ENCODE peak calls at places on chromosomes 7 and 10, in six cellular contexts. One of them, this sample, is unnamed. For H3K4me1, the result is how much of the 10 kb centered on the place peaks cover.

GRCh38 chr7:128394904-128395496 is 14.8 kb downstream of the IMPDH1 start:
- DNase-seq in GM23248: no peak
- DNase-seq in adrenal gland: no peak
- DNase-seq in lower lobe of right lung: no peak
- DNase-seq in astrocyte: no peak
- DNase-seq in thoracic aorta: no peak
- DNase-seq in this sample: no peak

GRCh38 chr10:14296081-14296709 is 34.5 kb downstream of the FRMD4A start:
- DNase-seq in GM23248: no peak
- DNase-seq in thoracic aorta: no peak
- DNase-seq in lower lobe of right lung: no peak
- DNase-seq in adrenal gland: no peak
- DNase-seq in astrocyte: peak
- DNase-seq in this sample: no peak

GRCh38 chr7:2723138-2723850 is 35.3 kb downstream of the AMZ1 start:
- DNase-seq in adrenal gland: no peak
- DNase-seq in GM23248: no peak
- DNase-seq in thoracic aorta: no peak
- DNase-seq in astrocyte: no peak
- DNase-seq in lower lobe of right lung: peak
- DNase-seq in this sample: peak

GRCh38 chr10:50892467-50892866 is 7.0 kb upstream of the A1CF start:
- DNase-seq in GM23248: no peak
- DNase-seq in thoracic aorta: no peak
- DNase-seq in astrocyte: no peak
- DNase-seq in adrenal gland: no peak
- DNase-seq in lower lobe of right lung: no peak
- DNase-seq in this sample: no peak

GRCh38 chr7:32583791-32584190 is 88.5 kb downstream of the AVL9 start:
- DNase-seq in adrenal gland: no peak
- DNase-seq in lower lobe of right lung: no peak
- DNase-seq in astrocyte: peak
- DNase-seq in GM23248: peak
- DNase-seq in thoracic aorta: no peak
- DNase-seq in this sample: no peak

GRCh38 chr7:134932707-134933370 is 53.5 kb upstream of the AGBL3 start:
- DNase-seq in thoracic aorta: peak
- DNase-seq in astrocyte: peak
- DNase-seq in lower lobe of right lung: no peak
- DNase-seq in adrenal gland: peak
- DNase-seq in GM23248: no peak
- DNase-seq in this sample: no peak

GRCh38 chr7:47327698-47328391 is 254.1 kb downstream of the TNS3 start:
- DNase-seq in astrocyte: peak
- DNase-seq in lower lobe of right lung: peak
- DNase-seq in GM23248: peak
- DNase-seq in adrenal gland: peak
- DNase-seq in thoracic aorta: peak
- DNase-seq in this sample: no peak

GRCh38 chr7:43462836-43463235 is 120.1 kb upstream of the STK17A start:
- DNase-seq in astrocyte: no peak
- DNase-seq in GM23248: peak
- DNase-seq in adrenal gland: no peak
- DNase-seq in thoracic aorta: no peak
- DNase-seq in lower lobe of right lung: no peak
- DNase-seq in this sample: no peak

GRCh38 chr7:43303740-43304241 is 191.3 kb downstream of the HECW1 start:
- DNase-seq in lower lobe of right lung: no peak
- DNase-seq in GM23248: peak
- DNase-seq in astrocyte: peak
- DNase-seq in adrenal gland: no peak
- DNase-seq in thoracic aorta: no peak
- DNase-seq in this sample: no peak

GRCh38 chr7:114663502-114663901 is 248.9 kb downstream of the FOXP2 start:
- DNase-seq in GM23248: peak
- DNase-seq in thoracic aorta: no peak
- DNase-seq in adrenal gland: no peak
- DNase-seq in lower lobe of right lung: no peak
- DNase-seq in astrocyte: peak
- DNase-seq in this sample: no peak

GRCh38 chr7:140619101-140619615 is 21.5 kb downstream of the DENND2A start:
- DNase-seq in lower lobe of right lung: no peak
- DNase-seq in GM23248: no peak
- DNase-seq in thoracic aorta: no peak
- DNase-seq in astrocyte: no peak
- DNase-seq in adrenal gland: no peak
- DNase-seq in this sample: no peak

GRCh38 chr7:100369105-100369504 is 4.2 kb upstream of the PILRA start:
- DNase-seq in GM23248: no peak
- DNase-seq in lower lobe of right lung: peak
- DNase-seq in astrocyte: no peak
- DNase-seq in thoracic aorta: no peak
- DNase-seq in adrenal gland: peak
- DNase-seq in this sample: peak

GRCh38 chr10:49071221-49071761 is 44.0 kb downstream of the VSTM4 start:
- DNase-seq in astrocyte: peak
- DNase-seq in GM23248: peak
- DNase-seq in thoracic aorta: no peak
- DNase-seq in adrenal gland: peak
- DNase-seq in lower lobe of right lung: no peak
- DNase-seq in this sample: peak

GRCh38 chr7:22781230-22781711 is 41.4 kb downstream of the TOMM7 start:
- DNase-seq in adrenal gland: no peak
- DNase-seq in astrocyte: peak
- DNase-seq in lower lobe of right lung: no peak
- DNase-seq in GM23248: peak
- DNase-seq in thoracic aorta: no peak
- DNase-seq in this sample: no peak

GRCh38 chr10:100998183-100998990 is 1.2 kb upstream of the LZTS2 start:
- DNase-seq in GM23248: peak
- DNase-seq in thoracic aorta: no peak
- DNase-seq in adrenal gland: peak
- DNase-seq in astrocyte: peak
- DNase-seq in lower lobe of right lung: peak
- DNase-seq in this sample: peak

GRCh38 chr7:30642789-30643188 is 39.5 kb downstream of the CRHR2 start:
- DNase-seq in astrocyte: no peak
- DNase-seq in lower lobe of right lung: no peak
- DNase-seq in adrenal gland: no peak
- DNase-seq in thoracic aorta: no peak
- DNase-seq in GM23248: no peak
- DNase-seq in this sample: no peak

GRCh38 chr10:86957471-86958108 is at the start of gene MMRN2:
- DNase-seq in adrenal gland: no peak
- DNase-seq in thoracic aorta: no peak
- DNase-seq in lower lobe of right lung: no peak
- DNase-seq in GM23248: no peak
- DNase-seq in astrocyte: no peak
- DNase-seq in this sample: peak

GRCh38 chr7:38679419-38679818 is 48.2 kb upstream of the AMPH start:
- DNase-seq in GM23248: no peak
- DNase-seq in astrocyte: no peak
- DNase-seq in thoracic aorta: no peak
- DNase-seq in lower lobe of right lung: no peak
- DNase-seq in adrenal gland: no peak
- DNase-seq in this sample: no peak

GRCh38 chr7:36128448-36129047 is 24.5 kb upstream of the EEPD1 start:
- DNase-seq in astrocyte: peak
- DNase-seq in lower lobe of right lung: peak
- DNase-seq in adrenal gland: peak
- DNase-seq in GM23248: peak
- DNase-seq in thoracic aorta: peak
- DNase-seq in this sample: no peak

GRCh38 chr10:73937333-73938020 is 26.5 kb downstream of the PLAU start:
- DNase-seq in GM23248: no peak
- DNase-seq in adrenal gland: peak
- DNase-seq in astrocyte: no peak
- DNase-seq in lower lobe of right lung: no peak
- DNase-seq in thoracic aorta: no peak
- DNase-seq in this sample: no peak

DNA sequence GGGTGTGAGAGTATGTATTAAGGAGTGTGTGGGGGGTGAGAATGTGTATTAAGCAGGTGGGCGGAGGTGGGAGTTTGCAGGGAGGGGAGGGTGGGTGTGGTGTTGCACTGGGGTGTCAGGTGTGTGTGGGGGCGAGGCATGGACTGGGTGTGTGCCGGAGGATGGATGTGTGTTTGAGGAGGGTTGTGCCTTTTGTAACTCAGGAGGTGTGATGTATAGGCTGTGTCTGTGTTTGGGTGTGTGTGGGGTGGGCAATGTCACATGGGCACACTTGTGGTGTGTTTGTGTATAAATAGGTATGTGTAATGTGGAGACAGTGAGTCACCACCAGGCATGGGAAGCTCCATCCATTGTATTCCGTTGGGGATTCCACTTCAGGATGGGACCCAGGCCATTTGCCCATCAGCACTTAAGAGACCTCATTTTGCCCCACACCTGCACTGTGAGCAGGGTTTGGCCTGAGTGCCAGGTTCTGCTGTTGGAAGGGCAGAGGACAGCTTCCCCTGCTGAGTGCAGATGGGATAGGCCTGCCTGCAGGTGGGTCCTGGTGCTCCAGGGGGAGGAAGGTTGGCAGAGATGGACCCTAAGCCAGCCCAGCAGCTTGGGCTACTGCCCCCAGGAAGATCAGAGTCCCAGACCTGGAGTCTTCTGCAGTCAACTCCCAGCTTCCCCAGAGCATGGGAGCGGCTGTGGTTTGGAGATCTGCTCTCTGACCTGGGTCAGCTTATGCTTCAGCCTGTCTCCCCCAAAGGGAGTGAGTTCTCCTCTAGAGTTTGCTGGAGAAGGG is 5.9 kb downstream of the UNC5B start:
- DNase-seq in GM23248: peak
- DNase-seq in thoracic aorta: no peak
- DNase-seq in astrocyte: peak
- DNase-seq in lower lobe of right lung: no peak
- DNase-seq in adrenal gland: no peak
- DNase-seq in this sample: peak
- H3K4me1 ChIP-seq in GM23248: under half
- H3K4me1 ChIP-seq in thoracic aorta: under half
- H3K4me1 ChIP-seq in astrocyte: under half
- H3K4me1 ChIP-seq in lower lobe of right lung: under half
- H3K4me1 ChIP-seq in adrenal gland: under half
- H3K4me1 ChIP-seq in this sample: under half

GRCh38 chr10:85545874-85546273 is 820.7 kb downstream of the GRID1 start:
- DNase-seq in adrenal gland: no peak
- DNase-seq in GM23248: no peak
- DNase-seq in thoracic aorta: no peak
- DNase-seq in lower lobe of right lung: no peak
- DNase-seq in astrocyte: no peak
- DNase-seq in this sample: no peak

GRCh38 chr10:85542936-85543730 is 823.5 kb downstream of the GRID1 start:
- DNase-seq in astrocyte: no peak
- DNase-seq in adrenal gland: no peak
- DNase-seq in thoracic aorta: no peak
- DNase-seq in GM23248: no peak
- DNase-seq in lower lobe of right lung: no peak
- DNase-seq in this sample: no peak

GRCh38 chr10:85544956-85545355 is 821.6 kb downstream of the GRID1 start:
- DNase-seq in lower lobe of right lung: no peak
- DNase-seq in astrocyte: no peak
- DNase-seq in adrenal gland: no peak
- DNase-seq in GM23248: no peak
- DNase-seq in thoracic aorta: no peak
- DNase-seq in this sample: no peak

GRCh38 chr10:85547460-85548023 is 819.1 kb downstream of the GRID1 start:
- DNase-seq in astrocyte: no peak
- DNase-seq in thoracic aorta: no peak
- DNase-seq in GM23248: no peak
- DNase-seq in adrenal gland: no peak
- DNase-seq in lower lobe of right lung: no peak
- DNase-seq in this sample: no peak

GRCh38 chr10:85548038-85548437 is 818.6 kb downstream of the GRID1 start:
- DNase-seq in GM23248: peak
- DNase-seq in lower lobe of right lung: no peak
- DNase-seq in thoracic aorta: no peak
- DNase-seq in adrenal gland: peak
- DNase-seq in astrocyte: peak
- DNase-seq in this sample: no peak
- H3K4me1 ChIP-seq in GM23248: under half
- H3K4me1 ChIP-seq in lower lobe of right lung: under half
- H3K4me1 ChIP-seq in thoracic aorta: under half
- H3K4me1 ChIP-seq in adrenal gland: under half
- H3K4me1 ChIP-seq in astrocyte: under half
- H3K4me1 ChIP-seq in this sample: under half

DNA sequence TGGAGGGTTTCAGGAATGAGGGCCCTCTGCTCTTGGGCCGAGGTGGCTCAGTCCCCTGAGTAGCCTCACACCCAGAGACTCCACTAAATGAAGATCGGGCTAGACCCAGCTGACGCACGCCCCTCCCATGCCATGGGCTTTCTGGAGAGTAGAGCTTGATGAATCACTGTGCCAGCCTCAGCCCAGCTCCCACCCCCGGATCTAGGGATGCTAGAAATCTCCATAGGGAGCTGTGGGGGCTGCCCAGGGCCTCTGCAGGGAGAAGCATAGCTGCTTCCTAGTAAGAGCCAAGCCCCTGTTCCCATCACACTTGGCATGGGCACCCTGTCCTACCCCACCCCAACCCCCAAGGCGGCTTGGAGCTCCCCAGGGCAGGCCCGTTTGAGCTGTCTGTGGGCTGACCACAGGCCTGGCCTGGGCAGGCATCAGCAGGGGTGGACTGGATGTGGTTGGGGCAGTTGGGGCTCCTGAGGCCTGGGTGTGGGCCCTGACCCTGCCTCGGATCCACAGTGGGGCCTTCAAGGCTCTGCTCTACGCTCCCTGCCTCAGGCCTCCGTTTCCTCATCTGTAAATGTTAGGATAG is 121.2 kb downstream of the ZMIZ1 start:
- DNase-seq in adrenal gland: peak
- DNase-seq in lower lobe of right lung: no peak
- DNase-seq in astrocyte: peak
- DNase-seq in GM23248: peak
- DNase-seq in thoracic aorta: no peak
- DNase-seq in this sample: no peak
- H3K4me1 ChIP-seq in adrenal gland: half or more
- H3K4me1 ChIP-seq in lower lobe of right lung: half or more
- H3K4me1 ChIP-seq in astrocyte: under half
- H3K4me1 ChIP-seq in GM23248: half or more
- H3K4me1 ChIP-seq in thoracic aorta: under half
- H3K4me1 ChIP-seq in this sample: under half

GRCh38 chr7:27945356-27945755 is 205.4 kb downstream of the TAX1BP1 start:
- DNase-seq in GM23248: no peak
- DNase-seq in adrenal gland: no peak
- DNase-seq in lower lobe of right lung: no peak
- DNase-seq in astrocyte: no peak
- DNase-seq in thoracic aorta: no peak
- DNase-seq in this sample: no peak

GRCh38 chr7:27946351-27946750 is 206.4 kb downstream of the TAX1BP1 start:
- DNase-seq in lower lobe of right lung: no peak
- DNase-seq in GM23248: no peak
- DNase-seq in adrenal gland: no peak
- DNase-seq in thoracic aorta: no peak
- DNase-seq in astrocyte: no peak
- DNase-seq in this sample: no peak

GRCh38 chr7:27950123-27950522 is 210.2 kb downstream of the TAX1BP1 start:
- DNase-seq in astrocyte: no peak
- DNase-seq in adrenal gland: no peak
- DNase-seq in thoracic aorta: no peak
- DNase-seq in lower lobe of right lung: no peak
- DNase-seq in GM23248: no peak
- DNase-seq in this sample: no peak

GRCh38 chr7:27948856-27949255 is 208.9 kb downstream of the TAX1BP1 start:
- DNase-seq in astrocyte: no peak
- DNase-seq in thoracic aorta: no peak
- DNase-seq in adrenal gland: no peak
- DNase-seq in GM23248: no peak
- DNase-seq in lower lobe of right lung: no peak
- DNase-seq in this sample: no peak

GRCh38 chr7:27947581-27948278 is 207.8 kb downstream of the TAX1BP1 start:
- DNase-seq in adrenal gland: no peak
- DNase-seq in GM23248: peak
- DNase-seq in lower lobe of right lung: no peak
- DNase-seq in thoracic aorta: no peak
- DNase-seq in astrocyte: peak
- DNase-seq in this sample: no peak
- H3K4me1 ChIP-seq in adrenal gland: under half
- H3K4me1 ChIP-seq in GM23248: under half
- H3K4me1 ChIP-seq in lower lobe of right lung: under half
- H3K4me1 ChIP-seq in thoracic aorta: under half
- H3K4me1 ChIP-seq in astrocyte: under half
- H3K4me1 ChIP-seq in this sample: under half

This sample was measured in spleen.